ENCODE peak calls at places on chromosome X, in six cellular contexts. F is fibroblast of gingiva; I is GM10248; L is NCI-H187; N is RCC 7860; J is activated naive CD4-positive, alpha-beta T cell treated with anti-CD3 and anti-CD28 coated beads, Interleukin-2, amount 50 U/mL, for 16 hours. U is an unnamed sample.
A peak's percentile ranks its signal among the peaks of the same experiment; 100 is the strongest.

GRCh38 chrX:31545726-31546125 is 473.9 kb upstream of the FTHL17 start:
- DNase-seq in F (no peak), I (no peak), L (no peak), N (peak; percentile 24), J (no peak), U (no peak)

GRCh38 chrX:46967547-46967946 is 55.3 kb downstream of the JADE3 start:
- DNase-seq in F (no peak), I (peak; percentile 23), L (no peak), N (peak; percentile 5), J (no peak), U (no peak)

GRCh38 chrX:2539586-2539985 is 38.8 kb upstream of the DHRSX start:
- DNase-seq in F (no peak), I (no peak), L (no peak), N (no peak), J (no peak), U (no peak)

GRCh38 chrX:135476378-135476777 is 44.1 kb upstream of the INTS6L start:
- DNase-seq in F (no peak), I (no peak), L (no peak), N (no peak), J (no peak), U (no peak)

GRCh38 chrX:39613997-39614679 is 483.6 kb downstream of the BCOR start:
- DNase-seq in F (no peak), I (peak; percentile 38), L (peak; percentile 6), N (no peak), J (peak; percentile 82), U (peak; percentile 92)

GRCh38 chrX:111483876-111484275 is 27.6 kb upstream of the SERTM2 start:
- DNase-seq in F (no peak), I (no peak), L (no peak), N (peak; percentile 46), J (no peak), U (no peak)

GRCh38 chrX:11887175-11887574 is 129.1 kb downstream of the MSL3 start:
- DNase-seq in F (no peak), I (no peak), L (no peak), N (no peak), J (no peak), U (no peak)

GRCh38 chrX:41599507-41599906 is 89.3 kb upstream of the GPR34 start:
- DNase-seq in F (no peak), I (no peak), L (no peak), N (no peak), J (no peak), U (no peak)

GRCh38 chrX:46665232-46666162 is 91.9 kb downstream of the CHST7 start:
- DNase-seq in F (no peak), I (no peak), L (peak; percentile 10), N (peak; percentile 38), J (peak; percentile 9), U (no peak)

GRCh38 chrX:54776987-54777672 is 20.9 kb downstream of the ITIH6 start:
- DNase-seq in F (no peak), I (no peak), L (no peak), N (no peak), J (no peak), U (no peak)

GRCh38 chrX:26613951-26614350 is 398.0 kb downstream of the MAGEB5 start:
- DNase-seq in F (no peak), I (no peak), L (no peak), N (no peak), J (no peak), U (no peak)

GRCh38 chrX:137549846-137550534 is 15.9 kb upstream of the ZIC3 start:
- DNase-seq in F (no peak), I (no peak), L (no peak), N (no peak), J (no peak), U (no peak)

GRCh38 chrX:153582896-153583295 is 16.0 kb downstream of the CCNQ start:
- DNase-seq in F (no peak), I (peak; percentile 88), L (no peak), N (no peak), J (peak; percentile 64), U (peak; percentile 28)

GRCh38 chrX:83966347-83966746 is 105.4 kb downstream of the CYLC1 start:
- DNase-seq in F (no peak), I (no peak), L (no peak), N (no peak), J (no peak), U (no peak)

GRCh38 chrX:153818571-153819397 is 11.6 kb downstream of the PDZD4 start:
- DNase-seq in F (no peak), I (no peak), L (peak; percentile 46), N (no peak), J (peak; percentile 59), U (no peak)

GRCh38 chrX:66633541-66633940 is 5.3 kb downstream of the EDA2R start:
- DNase-seq in F (peak; percentile 83), I (no peak), L (no peak), N (peak; percentile 68), J (no peak), U (no peak)

GRCh38 chrX:111244238-111244750 is 26.0 kb downstream of the CAPN6 start:
- DNase-seq in F (no peak), I (peak; percentile 24), L (peak; percentile 3), N (peak; percentile 48), J (no peak), U (peak; percentile 21)

GRCh38 chrX:11970935-11971334 is 167.3 kb upstream of the FRMPD4 start:
- DNase-seq in F (no peak), I (no peak), L (no peak), N (no peak), J (no peak), U (no peak)

GRCh38 chrX:29257516-29257915 is 670.3 kb downstream of the IL1RAPL1 start:
- DNase-seq in F (peak; percentile 8), I (no peak), L (no peak), N (no peak), J (no peak), U (no peak)

GRCh38 chrX:46758163-46758955 is 559 bp downstream of the SLC9A7 start:
- DNase-seq in F (peak; percentile 2), I (no peak), L (no peak), N (no peak), J (peak; percentile 27), U (no peak)

GRCh38 chrX:13007519-13008188 is 32.7 kb downstream of the TMSB4X start:
- DNase-seq in F (peak; percentile 70), I (no peak), L (no peak), N (no peak), J (no peak), U (no peak)